ENCODE peak calls at places on chromosomes 2 and 18, in four cellular contexts. One of them, this sample, is unnamed.

GRCh38 chr2:104856086-104856972 is 2.4 kb downstream of the POU3F3 start:
- DNase-seq in K562: no peak
- DNase-seq in GM12878: no peak
- DNase-seq in H1: peak; percentile 76
- DNase-seq in this sample: no peak

GRCh38 chr18:53944721-53945120 is 279.7 kb downstream of the MBD2 start:
- DNase-seq in K562: peak; percentile 1
- DNase-seq in GM12878: no peak
- DNase-seq in H1: peak; percentile 63
- DNase-seq in this sample: no peak

GRCh38 chr2:96679843-96680242 is 37.3 kb downstream of the FER1L5 start:
- DNase-seq in K562: peak; percentile 27
- DNase-seq in H1: no peak
- DNase-seq in GM12878: no peak
- DNase-seq in this sample: no peak

GRCh38 chr2:18378020-18378653 is 182.3 kb downstream of the RDH14 start:
- DNase-seq in K562: peak; percentile 52
- DNase-seq in H1: peak; percentile 58
- DNase-seq in GM12878: no peak
- DNase-seq in this sample: no peak

GRCh38 chr2:122525341-122525740 is 769.9 kb downstream of the TSN start:
- DNase-seq in H1: no peak
- DNase-seq in K562: no peak
- DNase-seq in GM12878: no peak
- DNase-seq in this sample: no peak

GRCh38 chr2:181738074-181738473 is 57.8 kb upstream of the NEUROD1 start:
- DNase-seq in H1: no peak
- DNase-seq in GM12878: no peak
- DNase-seq in K562: peak; percentile 8
- DNase-seq in this sample: no peak

GRCh38 chr18:12304351-12305210 is 3.5 kb upstream of the TUBB6 start:
- DNase-seq in GM12878: no peak
- DNase-seq in H1: no peak
- DNase-seq in K562: peak; percentile 44
- DNase-seq in this sample: no peak

GRCh38 chr2:16105178-16105663 is 164.9 kb downstream of the MYCN start:
- DNase-seq in GM12878: no peak
- DNase-seq in H1: peak; percentile 60
- DNase-seq in K562: no peak
- DNase-seq in this sample: no peak

GRCh38 chr2:4914551-4914950 is 777.6 kb upstream of the SOX11 start:
- DNase-seq in K562: no peak
- DNase-seq in GM12878: no peak
- DNase-seq in H1: no peak
- DNase-seq in this sample: no peak

GRCh38 chr2:73069855-73070650 is 1.5 kb downstream of the SFXN5 start:
- DNase-seq in K562: peak; percentile 63
- DNase-seq in GM12878: no peak
- DNase-seq in H1: no peak
- DNase-seq in this sample: no peak

GRCh38 chr2:22497789-22498188 is 887.2 kb upstream of the KLHL29 start:
- DNase-seq in K562: no peak
- DNase-seq in H1: no peak
- DNase-seq in GM12878: no peak
- DNase-seq in this sample: no peak

GRCh38 chr18:3062798-3063563 is 50.0 kb upstream of the LPIN2 start:
- DNase-seq in H1: peak; percentile 83
- DNase-seq in GM12878: no peak
- DNase-seq in K562: peak; percentile 80
- DNase-seq in this sample: no peak

GRCh38 chr2:98464772-98465310 is 20.2 kb downstream of the INPP4A start:
- DNase-seq in GM12878: peak; percentile 98
- DNase-seq in H1: no peak
- DNase-seq in K562: peak; percentile 35
- DNase-seq in this sample: no peak

GRCh38 chr2:54279385-54279784 is 23.4 kb upstream of the TSPYL6 start:
- DNase-seq in H1: no peak
- DNase-seq in K562: no peak
- DNase-seq in GM12878: no peak
- DNase-seq in this sample: no peak

GRCh38 chr18:48957136-48957535 is 6.4 kb upstream of the SMAD7 start:
- DNase-seq in GM12878: no peak
- DNase-seq in H1: no peak
- DNase-seq in K562: no peak
- DNase-seq in this sample: no peak

GRCh38 chr18:31268985-31269406 is 49.0 kb upstream of the DSG1 start:
- DNase-seq in K562: peak; percentile 18
- DNase-seq in GM12878: peak; percentile 51
- DNase-seq in H1: no peak
- DNase-seq in this sample: no peak

GRCh38 chr2:190468814-190469569 is 60.8 kb downstream of the MFSD6 start:
- DNase-seq in GM12878: no peak
- DNase-seq in H1: no peak
- DNase-seq in K562: peak; percentile 86
- DNase-seq in this sample: no peak

GRCh38 chr2:72033636-72034035 is 114.0 kb downstream of the CYP26B1 start:
- DNase-seq in H1: no peak
- DNase-seq in GM12878: no peak
- DNase-seq in K562: no peak
- DNase-seq in this sample: no peak

GRCh38 chr2:199806179-199806578 is 44.8 kb downstream of the FTCDNL1 start:
- DNase-seq in GM12878: no peak
- DNase-seq in H1: no peak
- DNase-seq in K562: no peak
- DNase-seq in this sample: no peak

DNA sequence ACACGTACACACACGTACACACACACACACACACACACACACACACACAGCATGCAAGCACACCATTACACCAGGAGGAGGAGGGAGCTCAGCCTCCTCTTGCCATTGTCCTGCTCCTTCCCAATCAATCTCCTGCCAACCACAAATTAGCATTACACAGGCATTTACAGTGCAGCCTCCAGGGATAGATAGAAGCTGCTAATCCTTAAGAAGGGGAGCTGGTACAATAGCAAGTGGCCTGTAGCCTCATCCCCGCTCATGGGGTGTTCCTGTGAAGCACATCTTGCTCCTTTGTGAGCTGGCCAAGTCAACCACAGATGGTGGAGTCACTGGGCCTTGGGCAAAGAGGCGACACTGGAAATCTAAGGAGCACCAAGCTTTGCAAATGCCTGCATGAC is 110.4 kb upstream of the PKDCC start:
- DNase-seq in H1: peak; percentile 58
- DNase-seq in K562: no peak
- DNase-seq in GM12878: no peak
- DNase-seq in this sample: no peak
- TF ChIP-seq POLR2AphosphoS5 in H1: no peak
- TF ChIP-seq POLR2AphosphoS5 in K562: no peak
- TF ChIP-seq POLR2AphosphoS5 in GM12878: no peak
- TF ChIP-seq POLR2AphosphoS5 in this sample: no peak

GRCh38 chr18:46482831-46483230 is 174.2 kb downstream of the LOXHD1 start:
- DNase-seq in GM12878: no peak
- DNase-seq in K562: no peak
- DNase-seq in H1: no peak
- DNase-seq in this sample: no peak
- TF ChIP-seq TAF1 in GM12878: no peak
- TF ChIP-seq TAF1 in K562: no peak
- TF ChIP-seq TAF1 in H1: no peak
- TF ChIP-seq TAF1 in this sample: no peak

GRCh38 chr18:77114564-77115391 is 17.8 kb downstream of the MBP start:
- DNase-seq in GM12878: no peak
- DNase-seq in K562: peak; percentile 15
- DNase-seq in H1: peak; percentile 43
- DNase-seq in this sample: no peak
- TF ChIP-seq POLR2A in GM12878: peak; percentile 8
- TF ChIP-seq POLR2A in K562: no peak
- TF ChIP-seq POLR2A in H1: no peak
- TF ChIP-seq POLR2A in this sample: peak; percentile 51

GRCh38 chr18:77705301-77705700 is 455.7 kb downstream of the GALR1 start:
- DNase-seq in K562: no peak
- DNase-seq in H1: no peak
- DNase-seq in GM12878: no peak
- DNase-seq in this sample: no peak
- TF ChIP-seq POLR2AphosphoS5 in K562: no peak
- TF ChIP-seq POLR2AphosphoS5 in H1: no peak
- TF ChIP-seq POLR2AphosphoS5 in GM12878: no peak
- TF ChIP-seq POLR2AphosphoS5 in this sample: no peak

DNA sequence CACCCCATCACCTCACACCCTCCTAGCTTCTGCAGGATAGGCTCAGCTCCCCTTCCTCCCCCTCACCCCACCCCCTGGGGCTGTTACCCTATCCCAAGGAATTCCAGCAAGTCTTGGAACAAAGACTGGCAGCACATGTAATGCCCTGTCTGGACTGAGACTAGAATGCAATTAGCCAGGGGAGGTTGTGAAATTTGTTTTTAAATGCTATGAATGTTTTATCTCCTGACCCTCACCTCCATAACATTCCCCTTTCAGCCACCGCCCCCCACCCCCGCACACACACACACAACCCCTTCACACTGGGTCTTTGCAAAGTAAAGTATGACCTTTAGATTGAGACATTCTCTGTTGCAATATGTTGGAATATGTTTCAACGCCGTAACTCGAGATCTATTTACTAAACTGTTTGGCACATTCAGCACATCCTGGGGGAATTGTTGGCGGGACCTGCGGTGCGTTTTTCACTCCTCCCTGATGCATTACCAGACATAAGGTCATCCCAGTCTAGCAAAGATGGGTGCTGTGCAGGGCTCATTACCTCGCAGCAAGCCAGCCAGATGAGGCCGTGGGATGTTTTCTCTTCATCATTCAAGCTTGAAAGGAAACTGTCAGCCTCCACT is 290.7 kb upstream of the SLC14A2 start:
- DNase-seq in GM12878: no peak
- DNase-seq in H1: peak; percentile 47
- DNase-seq in K562: no peak
- DNase-seq in this sample: no peak
- TF ChIP-seq TAF1 in GM12878: no peak
- TF ChIP-seq TAF1 in H1: no peak
- TF ChIP-seq TAF1 in K562: no peak
- TF ChIP-seq TAF1 in this sample: no peak

GRCh38 chr2:174591740-174592139 is 5.9 kb downstream of the WIPF1 start:
- DNase-seq in GM12878: no peak
- DNase-seq in H1: no peak
- DNase-seq in K562: no peak
- DNase-seq in this sample: no peak

GRCh38 chr2:174595415-174595814 is 2.2 kb downstream of the WIPF1 start:
- DNase-seq in GM12878: no peak
- DNase-seq in K562: no peak
- DNase-seq in H1: no peak
- DNase-seq in this sample: no peak

GRCh38 chr2:174594451-174594850 is 3.2 kb downstream of the WIPF1 start:
- DNase-seq in H1: no peak
- DNase-seq in K562: no peak
- DNase-seq in GM12878: no peak
- DNase-seq in this sample: no peak

GRCh38 chr2:174593041-174593440 is 4.6 kb downstream of the WIPF1 start:
- DNase-seq in K562: no peak
- DNase-seq in H1: no peak
- DNase-seq in GM12878: no peak
- DNase-seq in this sample: no peak

GRCh38 chr2:174593574-174594203 is 3.9 kb downstream of the WIPF1 start:
- DNase-seq in K562: peak; percentile 32
- DNase-seq in H1: no peak
- DNase-seq in GM12878: peak; percentile 90
- DNase-seq in this sample: no peak
- TF ChIP-seq POLR2A in K562: no peak
- TF ChIP-seq POLR2A in H1: no peak
- TF ChIP-seq POLR2A in GM12878: peak; percentile 53
- TF ChIP-seq POLR2A in this sample: peak; percentile 76

DNA sequence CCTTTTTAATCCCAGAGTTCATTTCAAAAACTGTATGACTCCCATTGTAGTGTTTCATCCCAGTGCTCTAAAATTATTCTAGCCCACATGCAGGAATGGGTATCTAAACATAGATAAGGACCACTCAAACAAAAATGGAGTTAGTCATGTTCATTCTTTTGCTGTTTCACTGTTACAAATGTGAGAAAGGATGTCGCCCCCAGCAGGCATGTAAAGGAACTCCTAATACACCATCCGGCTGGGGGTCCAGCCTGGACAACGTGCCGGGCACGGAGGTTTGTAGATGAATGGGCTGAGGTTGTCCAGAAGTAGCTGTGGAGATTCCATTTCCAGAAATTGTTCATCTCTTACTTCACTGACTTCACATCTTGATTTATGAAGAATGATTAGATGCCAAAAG is 101.9 kb upstream of the RAB12 start:
- DNase-seq in H1: peak; percentile 46
- DNase-seq in K562: peak; percentile 44
- DNase-seq in GM12878: no peak
- DNase-seq in this sample: no peak
- TF ChIP-seq POLR2AphosphoS5 in H1: no peak
- TF ChIP-seq POLR2AphosphoS5 in K562: no peak
- TF ChIP-seq POLR2AphosphoS5 in GM12878: no peak
- TF ChIP-seq POLR2AphosphoS5 in this sample: no peak

DNA sequence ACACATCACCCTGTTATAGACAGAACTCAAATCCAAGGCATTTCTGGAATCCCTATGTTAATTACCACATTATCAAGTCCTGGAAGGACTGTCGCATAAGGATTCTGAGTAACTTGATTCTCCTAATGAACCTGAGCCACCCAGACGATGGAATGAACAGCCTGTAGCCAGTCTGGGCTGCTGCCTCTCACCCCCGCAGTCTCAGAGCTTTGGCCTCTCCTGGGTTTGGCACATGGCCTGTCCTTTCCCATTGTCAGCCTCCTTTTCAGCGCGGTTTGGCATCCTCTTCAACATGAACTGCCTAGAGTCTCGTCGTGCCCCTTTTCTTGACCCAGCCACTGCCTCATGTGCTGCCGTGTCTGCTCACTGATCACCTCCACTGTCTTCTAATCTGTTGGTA is 147.6 kb downstream of the SLC8A1 start:
- DNase-seq in K562: no peak
- DNase-seq in GM12878: no peak
- DNase-seq in H1: no peak
- DNase-seq in this sample: no peak
- TF ChIP-seq TAF1 in K562: no peak
- TF ChIP-seq TAF1 in GM12878: no peak
- TF ChIP-seq TAF1 in H1: no peak
- TF ChIP-seq TAF1 in this sample: no peak

GRCh38 chr2:20071397-20072383 is 20.3 kb upstream of the LAPTM4A start:
- DNase-seq in K562: no peak
- DNase-seq in H1: peak; percentile 54
- DNase-seq in GM12878: no peak
- DNase-seq in this sample: no peak

GRCh38 chr2:20069756-20070155 is 18.3 kb upstream of the LAPTM4A start:
- DNase-seq in GM12878: no peak
- DNase-seq in K562: no peak
- DNase-seq in H1: no peak
- DNase-seq in this sample: no peak

GRCh38 chr2:20065885-20066602 is 14.6 kb upstream of the LAPTM4A start:
- DNase-seq in K562: no peak
- DNase-seq in H1: no peak
- DNase-seq in GM12878: no peak
- DNase-seq in this sample: no peak

GRCh38 chr2:20064841-20065240 is 13.4 kb upstream of the LAPTM4A start:
- DNase-seq in GM12878: no peak
- DNase-seq in H1: no peak
- DNase-seq in K562: no peak
- DNase-seq in this sample: no peak

GRCh38 chr2:20067992-20068727 is 16.7 kb upstream of the LAPTM4A start:
- DNase-seq in H1: no peak
- DNase-seq in GM12878: no peak
- DNase-seq in K562: no peak
- DNase-seq in this sample: no peak
- TF ChIP-seq POLR2A in H1: no peak
- TF ChIP-seq POLR2A in GM12878: no peak
- TF ChIP-seq POLR2A in K562: no peak
- TF ChIP-seq POLR2A in this sample: no peak